ENCODE peak calls at places on chromosome 5, in five cellular contexts. K is body of pancreas, H is hepatocyte, R is psoas muscle, N is transverse colon. F is an unnamed sample.

GRCh38 chr5:90944116-90944515 is 385.5 kb downstream of the ADGRV1 start:
- DNase-seq in K (no peak), H (no peak), R (no peak), N (no peak), F (no peak)

GRCh38 chr5:155091063-155091648 is 77.6 kb downstream of the KIF4B start:
- DNase-seq in K (no peak), H (no peak), R (no peak), N (no peak), F (no peak)

GRCh38 chr5:137283801-137284200 is 215.3 kb downstream of the SPOCK1 start:
- DNase-seq in K (no peak), H (no peak), R (no peak), N (no peak), F (no peak)

GRCh38 chr5:172666251-172666650 is 25.2 kb downstream of the NEURL1B start:
- DNase-seq in K (no peak), H (no peak), R (no peak), N (no peak), F (no peak)

GRCh38 chr5:154461531-154461930 is 15.7 kb downstream of the SAP30L start:
- DNase-seq in K (no peak), H (no peak), R (no peak), N (no peak), F (no peak)

GRCh38 chr5:116361171-116361967 is 213.3 kb downstream of the SEMA6A start:
- DNase-seq in K (peak; percentile 48), H (peak; percentile 67), R (peak; percentile 50), N (peak; percentile 69), F (no peak)

GRCh38 chr5:35198096-35198495 is 32.2 kb downstream of the PRLR start:
- DNase-seq in K (peak; percentile 83), H (peak; percentile 41), R (peak; percentile 39), N (peak; percentile 74), F (peak; percentile 80)

GRCh38 chr5:82793808-82794419 is 283.3 kb downstream of the TMEM167A start:
- DNase-seq in K (peak; percentile 34), H (no peak), R (no peak), N (peak; percentile 35), F (peak; percentile 31)

GRCh38 chr5:103263054-103263453 is 4.5 kb downstream of the MACIR start:
- DNase-seq in K (no peak), H (no peak), R (no peak), N (no peak), F (no peak)

GRCh38 chr5:149485655-149486615 is 65.3 kb downstream of the CSNK1A1 start:
- DNase-seq in K (peak; percentile 89), H (peak; percentile 90), R (peak; percentile 74), N (peak; percentile 90), F (peak; percentile 78)

GRCh38 chr5:136805466-136805865 is 440.1 kb upstream of the TRPC7 start:
- DNase-seq in K (no peak), H (no peak), R (no peak), N (no peak), F (no peak)

GRCh38 chr5:163489745-163490075 is 15.7 kb upstream of the MAT2B start:
- DNase-seq in K (no peak), H (no peak), R (no peak), N (no peak), F (no peak)

GRCh38 chr5:120817044-120817985 is 353.2 kb downstream of the PRR16 start:
- DNase-seq in K (no peak), H (peak; percentile 44), R (no peak), N (no peak), F (no peak)

GRCh38 chr5:17996002-17996401 is 361.7 kb downstream of the TAF11L14 start:
- DNase-seq in K (no peak), H (no peak), R (no peak), N (no peak), F (no peak)

GRCh38 chr5:92559331-92559730 is 1021.7 kb downstream of the NR2F1-AS1 start:
- DNase-seq in K (no peak), H (no peak), R (no peak), N (no peak), F (no peak)

GRCh38 chr5:143245929-143246561 is 157.4 kb downstream of the NR3C1 start:
- DNase-seq in K (no peak), H (peak; percentile 44), R (peak; percentile 43), N (no peak), F (no peak)

GRCh38 chr5:66713998-66714397 is 117.8 kb downstream of the MAST4 start:
- DNase-seq in K (no peak), H (peak; percentile 48), R (no peak), N (no peak), F (no peak)

GRCh38 chr5:179839328-179840256 is 18.9 kb downstream of the SQSTM1 start:
- DNase-seq in K (peak; percentile 82), H (peak; percentile 44), R (peak; percentile 60), N (no peak), F (no peak)

GRCh38 chr5:14665949-14666741 is 1.6 kb downstream of the OTULIN start:
- DNase-seq in K (peak; percentile 28), H (peak; percentile 49), R (no peak), N (peak; percentile 38), F (no peak)

GRCh38 chr5:107803728-107804127 is 133.0 kb upstream of the EFNA5 start:
- DNase-seq in K (no peak), H (no peak), R (no peak), N (no peak), F (no peak)

GRCh38 chr5:9546973-9547947 is 1.4 kb upstream of the SEMA5A start:
- DNase-seq in K (peak; percentile 44), H (peak; percentile 58), R (peak; percentile 14), N (peak; percentile 55), F (peak; percentile 41)

GRCh38 chr5:56585466-56585865 is 229.9 kb upstream of the MAP3K1 start:
- DNase-seq in K (no peak), H (no peak), R (no peak), N (no peak), F (no peak)

GRCh38 chr5:18961234-18961633 is 1026.8 kb downstream of the CDH18 start:
- DNase-seq in K (no peak), H (no peak), R (no peak), N (no peak), F (no peak)

GRCh38 chr5:54362434-54362833 is 52.1 kb upstream of the ARL15 start:
- DNase-seq in K (no peak), H (no peak), R (no peak), N (no peak), F (no peak)

GRCh38 chr5:10201223-10201868 is 48.3 kb downstream of the ATPSCKMT start:
- DNase-seq in K (no peak), H (no peak), R (no peak), N (no peak), F (no peak)

GRCh38 chr5:58457040-58457439 is 2.8 kb downstream of the PLK2 start:
- DNase-seq in K (no peak), H (no peak), R (no peak), N (no peak), F (no peak)

GRCh38 chr5:102090770-102091169 is 205.3 kb downstream of the SLCO4C1 start:
- DNase-seq in K (no peak), H (peak; percentile 74), R (no peak), N (no peak), F (peak; percentile 29)

GRCh38 chr5:173858675-173859121 is 29.5 kb upstream of the CPEB4 start:
- DNase-seq in K (no peak), H (no peak), R (no peak), N (no peak), F (no peak)

GRCh38 chr5:173855162-173855994 is 32.8 kb upstream of the CPEB4 start:
- DNase-seq in K (no peak), H (no peak), R (no peak), N (no peak), F (no peak)

GRCh38 chr5:173855995-173856656 is 32.0 kb upstream of the CPEB4 start:
- DNase-seq in K (no peak), H (no peak), R (no peak), N (no peak), F (no peak)

GRCh38 chr5:173858025-173858674 is 30.0 kb upstream of the CPEB4 start:
- DNase-seq in K (no peak), H (no peak), R (no peak), N (no peak), F (no peak)

DNA sequence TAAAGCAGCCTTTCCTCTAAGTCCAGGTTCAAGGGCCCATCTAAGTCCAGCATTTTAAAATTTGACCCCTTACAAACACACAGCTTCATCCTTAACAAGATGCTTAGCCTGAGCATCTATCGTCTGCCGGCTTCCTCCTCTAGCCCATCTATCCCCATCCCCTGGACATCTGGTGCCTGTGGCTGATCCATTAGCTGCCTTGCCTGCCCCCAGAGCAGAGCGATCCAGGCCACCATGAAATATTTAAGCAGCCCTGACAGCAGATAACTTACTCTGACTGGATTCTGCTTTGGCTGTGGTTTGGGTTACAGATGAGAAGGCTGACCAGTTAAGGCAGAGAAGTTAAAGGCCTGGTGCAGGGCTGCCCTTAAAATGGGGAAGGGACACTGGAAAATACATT is 30.9 kb upstream of the CPEB4 start:
- DNase-seq in K (no peak), H (no peak), R (no peak), N (no peak), F (no peak)
- H3K4me1 ChIP-seq in K (peaks cover 39% of the 10 kb centered on the region), H (peaks cover 31% of the 10 kb centered on the region), R (no peaks in the 10 kb centered on the region), N (peaks cover 18% of the 10 kb centered on the region), F (peaks cover 2% of the 10 kb centered on the region)

DNA sequence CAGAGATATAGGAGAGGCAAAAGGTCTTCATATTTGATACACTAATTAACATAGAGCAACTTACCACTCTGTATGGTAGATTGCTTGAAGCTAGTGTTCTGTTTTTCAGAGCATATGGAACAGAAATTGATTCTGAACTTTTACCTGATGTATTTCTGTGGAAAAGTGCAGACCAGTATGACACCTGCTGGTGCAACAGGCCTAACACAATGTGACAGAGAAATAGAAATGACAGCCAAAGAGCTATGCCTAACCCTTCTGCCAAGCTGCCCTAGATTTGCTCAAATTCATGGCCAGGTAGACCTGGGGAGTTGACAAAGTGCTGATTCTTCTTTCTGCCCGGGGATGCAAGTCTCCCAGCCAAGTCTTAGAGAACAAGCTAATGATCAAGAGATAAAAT is 65.4 kb upstream of the RNF180 start:
- DNase-seq in K (no peak), H (no peak), R (no peak), N (no peak), F (no peak)
- TF ChIP-seq CTCF in K (no peak), H (no peak), R (no peak), N (no peak), F (no peak)

DNA sequence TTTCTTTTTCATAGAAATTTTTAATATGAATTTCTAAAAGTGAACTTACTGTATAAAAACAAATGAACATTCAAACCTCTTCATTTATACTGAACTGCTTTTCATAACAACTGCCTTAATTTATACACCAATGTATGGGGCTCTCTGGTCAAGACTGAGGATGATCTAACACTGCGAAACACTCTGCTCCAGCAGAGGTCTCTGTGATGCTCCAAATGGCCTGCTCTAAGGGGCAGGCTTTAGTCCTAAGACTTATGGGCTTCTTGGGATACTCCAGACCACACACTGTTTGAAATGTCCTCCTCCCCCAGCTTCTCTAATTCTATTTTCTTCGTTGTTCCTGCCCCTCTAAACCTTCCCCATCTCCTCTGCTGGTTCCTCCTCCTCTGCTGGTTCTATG is 58.5 kb downstream of the LIFR start:
- DNase-seq in K (no peak), H (peak; percentile 20), R (no peak), N (no peak), F (no peak)
- H3K4me3 ChIP-seq in K (no peak overlapping the region), H (no peak overlapping the region), R (no peak overlapping the region), N (no peak overlapping the region), F (no peak overlapping the region)

GRCh38 chr5:151063590-151063989 is 17.2 kb downstream of the TNIP1 start:
- DNase-seq in K (no peak), H (no peak), R (no peak), N (no peak), F (no peak)
- H3K4me1 ChIP-seq in K (peaks cover 48% of the 10 kb centered on the region), H (peaks cover 13% of the 10 kb centered on the region), R (peaks cover 94% of the 10 kb centered on the region), N (peaks cover 72% of the 10 kb centered on the region), F (peaks cover 65% of the 10 kb centered on the region)

GRCh38 chr5:139251281-139251687 is 42.3 kb upstream of the MATR3 start:
- DNase-seq in K (no peak), H (no peak), R (no peak), N (peak; percentile 29), F (no peak)
- TF ChIP-seq CTCF in K (no peak), H (no peak), R (no peak), N (no peak), F (peak; percentile 25)

GRCh38 chr5:38807570-38808461 is 38.0 kb upstream of the OSMR start:
- DNase-seq in K (no peak), H (no peak), R (no peak), N (no peak), F (no peak)
- H3K4me3 ChIP-seq in K (no peak overlapping the region), H (no peak overlapping the region), R (no peak overlapping the region), N (no peak overlapping the region), F (no peak overlapping the region)